ENCODE peak calls at places on chromosomes 13 and 19, in five cellular contexts. D is lower leg skin, F is OCI-LY7, O is heart right ventricle, Y is GM23338. U is an unnamed sample.
A peak's percentile ranks its signal among the peaks of the same experiment; 100 is the strongest.

GRCh38 chr19:54952591-54953344 is 5.4 kb upstream of the NLRP7 start:
- DNase-seq in D (no peak), F (no peak), O (no peak), Y (peak; percentile 15), U (no peak)

GRCh38 chr13:107650081-107650701 is 565.1 kb downstream of the LIG4 start:
- DNase-seq in D (no peak), F (peak; percentile 37), O (peak; percentile 19), Y (peak; percentile 83), U (peak; percentile 3)

GRCh38 chr19:49676136-49676689 is 858 bp upstream of the PRMT1 start:
- DNase-seq in D (peak; percentile 84), F (peak; percentile 91), O (peak; percentile 92), Y (peak; percentile 94), U (peak; percentile 84)

GRCh38 chr19:15238639-15239155 is 6.4 kb upstream of the EPHX3 start:
- DNase-seq in D (no peak), F (no peak), O (no peak), Y (peak; percentile 57), U (no peak)

GRCh38 chr13:91946498-91947070 is 548.2 kb downstream of the GPC5 start:
- DNase-seq in D (no peak), F (peak; percentile 64), O (no peak), Y (peak; percentile 78), U (peak; percentile 12)

GRCh38 chr13:110801044-110801443 is 87.5 kb downstream of the ING1 start:
- DNase-seq in D (no peak), F (no peak), O (no peak), Y (no peak), U (no peak)

GRCh38 chr13:109816112-109816978 is 30.0 kb upstream of the IRS2 start:
- DNase-seq in D (no peak), F (no peak), O (no peak), Y (peak; percentile 16), U (no peak)

GRCh38 chr13:30576528-30576927 is 41.2 kb upstream of the USPL1 start:
- DNase-seq in D (no peak), F (no peak), O (peak; percentile 42), Y (no peak), U (no peak)

GRCh38 chr13:90500569-90500968 is 846.9 kb upstream of the MIR17HG start:
- DNase-seq in D (no peak), F (no peak), O (peak; percentile 6), Y (no peak), U (no peak)

GRCh38 chr19:8412783-8413592 is at the start of gene MARCHF2:
- DNase-seq in D (peak; percentile 94), F (peak; percentile 99), O (peak; percentile 95), Y (peak; percentile 95), U (peak; percentile 100)

GRCh38 chr19:18379803-18380747 is 5.9 kb upstream of the GDF15 start:
- DNase-seq in D (peak; percentile 91), F (no peak), O (peak; percentile 89), Y (peak; percentile 57), U (no peak)

GRCh38 chr13:34640179-34640929 is 301.7 kb upstream of the NBEA start:
- DNase-seq in D (no peak), F (no peak), O (no peak), Y (no peak), U (no peak)

GRCh38 chr13:113291997-113292862 is 4.8 kb upstream of the LAMP1 start:
- DNase-seq in D (peak; percentile 42), F (no peak), O (no peak), Y (peak; percentile 49), U (no peak)

GRCh38 chr19:44808463-44809371 is at the start of gene BCAM:
- DNase-seq in D (no peak), F (no peak), O (peak; percentile 87), Y (peak; percentile 83), U (peak; percentile 72)

GRCh38 chr13:110350509-110350908 is 43.4 kb downstream of the COL4A2 start:
- DNase-seq in D (no peak), F (no peak), O (no peak), Y (no peak), U (no peak)

GRCh38 chr19:15441317-15441716 is 8.4 kb downstream of the WIZ start:
- DNase-seq in D (no peak), F (no peak), O (no peak), Y (no peak), U (peak; percentile 66)

GRCh38 chr19:18278521-18279265 is 2.7 kb downstream of the JUND start:
- DNase-seq in D (no peak), F (peak; percentile 41), O (no peak), Y (peak; percentile 43), U (no peak)

GRCh38 chr19:18663940-18664530 is 19.4 kb upstream of the CRTC1 start:
- DNase-seq in D (no peak), F (no peak), O (no peak), Y (no peak), U (no peak)

GRCh38 chr13:98975822-98976261 is 2.0 kb downstream of the DOCK9 start:
- DNase-seq in D (no peak), F (peak; percentile 46), O (no peak), Y (peak; percentile 39), U (no peak)

GRCh38 chr19:547836-548720 is 4.2 kb downstream of the GZMM start:
- DNase-seq in D (no peak), F (no peak), O (no peak), Y (no peak), U (no peak)

GRCh38 chr13:90868321-90868920 is 479.1 kb upstream of the MIR17HG start:
- DNase-seq in D (no peak), F (peak; percentile 53), O (no peak), Y (peak; percentile 48), U (peak; percentile 3)

GRCh38 chr19:54252845-54253244 is 4.2 kb downstream of the LILRB5 start:
- DNase-seq in D (no peak), F (no peak), O (no peak), Y (no peak), U (no peak)

GRCh38 chr19:9913237-9914000 is 22.9 kb downstream of the OLFM2 start:
- DNase-seq in D (no peak), F (no peak), O (no peak), Y (no peak), U (peak; percentile 59)

GRCh38 chr19:6318772-6319171 is 14.6 kb downstream of the ACER1 start:
- DNase-seq in D (no peak), F (no peak), O (no peak), Y (no peak), U (no peak)

GRCh38 chr19:27776020-27776419 is 1436.9 kb downstream of the UQCRFS1 start:
- DNase-seq in D (no peak), F (peak; percentile 37), O (no peak), Y (peak; percentile 69), U (no peak)

GRCh38 chr19:27773318-27774094 is 1439.4 kb downstream of the UQCRFS1 start:
- DNase-seq in D (no peak), F (no peak), O (no peak), Y (no peak), U (no peak)

GRCh38 chr19:27775395-27775794 is 1437.6 kb downstream of the UQCRFS1 start:
- DNase-seq in D (no peak), F (peak; percentile 22), O (no peak), Y (no peak), U (no peak)

GRCh38 chr19:27774827-27775226 is 1438.1 kb downstream of the UQCRFS1 start:
- DNase-seq in D (no peak), F (peak; percentile 67), O (no peak), Y (peak; percentile 63), U (no peak)

DNA sequence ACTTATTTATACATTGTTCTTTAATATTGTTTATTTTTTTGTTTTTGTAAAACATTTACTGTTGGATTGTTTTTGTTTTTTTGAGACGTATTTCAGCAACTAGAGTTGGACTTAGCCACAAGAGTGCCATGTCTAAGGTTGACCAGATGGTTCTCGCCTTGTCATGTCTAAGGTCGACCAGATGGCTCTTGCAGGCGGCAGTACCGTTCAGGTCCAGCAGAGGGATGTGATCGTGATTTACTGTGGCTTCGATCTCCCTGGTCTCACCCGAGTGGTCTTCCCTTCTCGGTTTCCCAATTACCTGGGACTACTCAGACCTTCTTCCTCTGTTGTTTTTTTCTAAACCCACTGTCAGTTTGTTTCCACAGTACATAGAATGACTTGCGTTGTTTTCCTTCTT is 1438.6 kb downstream of the UQCRFS1 start:
- DNase-seq in D (no peak), F (peak; percentile 34), O (no peak), Y (peak; percentile 67), U (no peak)
- TF ChIP-seq CTCF in D (no peak), F (no peak), O (no peak), Y (peak; percentile 32), U (no peak)

GRCh38 chr13:111968611-111969010 is 98.3 kb upstream of the SOX1 start:
- DNase-seq in D (no peak), F (no peak), O (no peak), Y (no peak), U (no peak)

GRCh38 chr13:111967572-111968201 is 99.3 kb upstream of the SOX1 start:
- DNase-seq in D (no peak), F (no peak), O (no peak), Y (no peak), U (no peak)

GRCh38 chr13:111965466-111966214 is 101.3 kb upstream of the SOX1 start:
- DNase-seq in D (no peak), F (no peak), O (no peak), Y (no peak), U (no peak)

GRCh38 chr13:111964411-111965035 is 102.4 kb upstream of the SOX1 start:
- DNase-seq in D (no peak), F (no peak), O (no peak), Y (no peak), U (no peak)

DNA sequence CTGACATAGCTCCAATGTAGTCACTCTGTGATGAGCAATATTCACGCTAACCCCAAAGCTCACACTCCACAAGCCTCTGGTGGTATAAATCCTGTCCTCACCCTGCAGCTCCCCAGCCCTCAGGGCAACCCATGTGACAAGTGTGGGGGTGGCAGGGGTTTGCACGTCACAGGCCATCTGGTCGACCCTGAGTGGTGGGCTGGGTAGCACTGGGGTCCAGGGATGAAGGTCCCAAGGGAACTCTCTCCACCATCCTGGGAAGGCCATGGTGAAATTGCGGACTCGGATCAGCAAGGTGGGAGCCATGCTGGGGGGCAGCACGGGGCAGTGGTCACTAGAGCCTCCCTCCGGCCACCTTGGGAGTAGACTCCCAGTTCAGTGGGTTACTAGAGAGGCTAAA is 100.0 kb upstream of the SOX1 start:
- DNase-seq in D (no peak), F (no peak), O (no peak), Y (no peak), U (no peak)
- TF ChIP-seq CTCF in D (no peak), F (no peak), O (no peak), Y (no peak), U (no peak)

GRCh38 chr19:40778045-40778864 is at the start of gene RAB4B:
- DNase-seq in D (peak; percentile 100), F (peak; percentile 100), O (peak; percentile 100), Y (peak; percentile 100), U (peak; percentile 95)
- TF ChIP-seq CTCF in D (no peak), F (no peak), O (no peak), Y (no peak), U (no peak)

DNA sequence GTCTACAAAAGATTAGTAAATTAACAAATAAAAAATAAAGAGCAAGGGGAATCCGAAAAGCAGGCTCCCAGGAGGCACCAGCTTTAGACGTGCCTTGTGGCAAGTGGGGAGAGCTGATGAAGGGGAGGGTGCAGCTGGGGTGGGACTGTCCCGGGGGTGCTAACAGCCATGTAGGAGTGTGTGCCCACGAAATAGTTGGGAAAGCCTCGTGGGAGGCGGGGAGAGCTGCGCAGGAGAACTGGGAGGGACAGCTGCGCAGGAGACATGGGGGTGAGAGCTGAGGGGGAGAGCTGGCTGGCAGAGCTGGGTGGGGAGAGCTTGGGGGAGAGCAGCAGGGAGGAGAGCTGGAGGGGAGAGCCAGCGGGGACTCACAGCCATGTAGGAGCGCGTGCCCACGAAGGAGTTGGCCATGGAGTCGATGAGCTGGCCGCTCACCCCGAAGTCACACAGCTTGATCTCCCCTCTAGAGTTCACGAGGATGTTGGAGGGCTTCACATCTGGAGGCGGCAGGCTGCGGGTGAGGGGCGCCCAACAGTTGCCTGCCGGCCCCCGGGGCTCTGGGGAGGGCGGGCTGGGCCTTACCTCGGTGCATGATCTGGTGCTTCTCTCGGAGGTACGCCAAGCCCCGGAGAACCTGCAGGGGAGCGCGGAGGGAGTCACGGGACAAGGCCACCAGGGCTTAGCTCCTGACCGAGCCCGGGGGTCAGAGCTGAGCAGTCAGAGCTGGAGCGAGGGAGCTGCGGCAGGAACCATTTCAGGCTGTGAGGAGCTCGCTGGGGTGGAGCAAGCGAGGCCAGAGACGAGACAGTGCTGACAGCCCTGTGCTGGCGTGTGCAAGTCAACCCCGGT is 23.1 kb downstream of the MAP2K2 start:
- DNase-seq in D (no peak), F (no peak), O (no peak), Y (no peak), U (no peak)
- TF ChIP-seq CTCF in D (no peak), F (no peak), O (no peak), Y (no peak), U (no peak)